ENCODE peak calls at places on chromosomes 7 and 10, in nine cellular contexts. Z is endodermal cell, J is heart left ventricle, S is fibroblast of the aortic adventitia, T is mesothelial cell of epicardium, E is HFF-Myc, I is foreskin fibroblast, D is tibial artery, G is cardiac muscle cell. C is an unnamed sample.

GRCh38 chr10:57917019-57917418 is 350.7 kb downstream of the IPMK start:
- DNase-seq in Z (no peak), J (no peak), S (no peak), T (no peak), E (no peak), I (no peak), D (no peak), G (no peak), C (no peak)

GRCh38 chr7:47067215-47067614 is 514.7 kb downstream of the TNS3 start:
- DNase-seq in Z (no peak), J (no peak), S (no peak), T (no peak), E (no peak), I (no peak), D (no peak), G (no peak), C (no peak)

GRCh38 chr7:100865372-100865911 is 1.7 kb upstream of the TRIP6 start:
- DNase-seq in Z (peak), J (no peak), S (no peak), T (no peak), E (no peak), I (peak), D (no peak), G (no peak), C (no peak)

GRCh38 chr10:69904533-69904932 is 102.8 kb downstream of the COL13A1 start:
- DNase-seq in Z (no peak), J (no peak), S (no peak), T (no peak), E (no peak), I (no peak), D (no peak), G (no peak), C (no peak)

GRCh38 chr10:93762979-93763391 is 5.2 kb downstream of the LGI1 start:
- DNase-seq in Z (no peak), J (no peak), S (no peak), T (no peak), E (no peak), I (no peak), D (no peak), G (no peak), C (no peak)

GRCh38 chr10:60480865-60481563 is 91.3 kb upstream of the ANK3 start:
- DNase-seq in Z (no peak), J (peak), S (peak), T (no peak), E (peak), I (peak), D (no peak), G (no peak), C (peak)

GRCh38 chr10:27611209-27611608 is 107.1 kb downstream of the RAB18 start:
- DNase-seq in Z (no peak), J (no peak), S (no peak), T (no peak), E (peak), I (peak), D (no peak), G (no peak), C (peak)

GRCh38 chr10:17003151-17003550 is 126.5 kb downstream of the CUBN start:
- DNase-seq in Z (peak), J (no peak), S (peak), T (no peak), E (peak), I (peak), D (no peak), G (no peak), C (peak)

GRCh38 chr10:100341953-100342626 is 4.9 kb upstream of the SCD start:
- DNase-seq in Z (peak), J (peak), S (peak), T (peak), E (peak), I (peak), D (peak), G (peak), C (peak)

GRCh38 chr10:79299397-79300370 is 47.6 kb upstream of the PPIF start:
- DNase-seq in Z (no peak), J (no peak), S (peak), T (no peak), E (no peak), I (peak), D (peak), G (no peak), C (peak)

GRCh38 chr10:75202321-75203096 is 8.1 kb upstream of the VDAC2 start:
- DNase-seq in Z (peak), J (peak), S (peak), T (no peak), E (no peak), I (peak), D (peak), G (no peak), C (peak)

GRCh38 chr10:42937649-42938180 is 139.2 kb upstream of the RET start:
- DNase-seq in Z (no peak), J (no peak), S (no peak), T (no peak), E (no peak), I (no peak), D (no peak), G (no peak), C (no peak)

GRCh38 chr7:71135663-71136062 is 3.7 kb downstream of the GALNT17 start:
- DNase-seq in Z (no peak), J (no peak), S (no peak), T (no peak), E (no peak), I (no peak), D (no peak), G (no peak), C (no peak)

GRCh38 chr7:3194501-3195141 is 106.4 kb upstream of the SDK1 start:
- DNase-seq in Z (peak), J (no peak), S (peak), T (no peak), E (peak), I (peak), D (no peak), G (no peak), C (no peak)

GRCh38 chr10:23910296-23910695 is 298.6 kb upstream of the KIAA1217 start:
- DNase-seq in Z (no peak), J (no peak), S (no peak), T (no peak), E (no peak), I (no peak), D (no peak), G (no peak), C (no peak)

GRCh38 chr7:31858051-31858450 is 171.0 kb downstream of the PPP1R17 start:
- DNase-seq in Z (no peak), J (no peak), S (no peak), T (no peak), E (no peak), I (no peak), D (no peak), G (no peak), C (no peak)

GRCh38 chr10:15738237-15738928 is 18.7 kb upstream of the ITGA8 start:
- DNase-seq in Z (no peak), J (no peak), S (peak), T (no peak), E (peak), I (peak), D (no peak), G (no peak), C (no peak)

GRCh38 chr10:29130190-29130673 is 158.6 kb upstream of the LYZL1 start:
- DNase-seq in Z (peak), J (no peak), S (peak), T (no peak), E (no peak), I (peak), D (no peak), G (peak), C (peak)

GRCh38 chr7:51209426-51209825 is 107.2 kb downstream of the COBL start:
- DNase-seq in Z (no peak), J (no peak), S (no peak), T (no peak), E (no peak), I (no peak), D (no peak), G (no peak), C (no peak)

GRCh38 chr10:121873236-121873635 is 54.6 kb downstream of the ATE1 start:
- DNase-seq in Z (no peak), J (no peak), S (peak), T (no peak), E (no peak), I (no peak), D (no peak), G (no peak), C (no peak)

GRCh38 chr10:79196470-79197461 is 128.0 kb downstream of the ZMIZ1 start:
- DNase-seq in Z (peak), J (peak), S (peak), T (peak), E (no peak), I (peak), D (peak), G (peak), C (peak)

GRCh38 chr7:147586526-147586925 is 1004.0 kb upstream of the C7orf33 start:
- DNase-seq in Z (peak), J (no peak), S (no peak), T (no peak), E (no peak), I (peak), D (no peak), G (no peak), C (no peak)

GRCh38 chr7:99141756-99142726 is 1.9 kb downstream of the SMURF1 start:
- DNase-seq in Z (peak), J (peak), S (peak), T (peak), E (peak), I (peak), D (peak), G (peak), C (peak)
- TF ChIP-seq CTCF in Z (no peak), J (no peak), S (no peak), T (no peak), E (no peak), I (no peak), D (no peak), G (no peak), C (no peak)

GRCh38 chr10:102710604-102711003 is 3.6 kb downstream of the ARL3 start:
- DNase-seq in Z (no peak), J (no peak), S (peak), T (no peak), E (no peak), I (peak), D (no peak), G (no peak), C (peak)
- TF ChIP-seq CTCF in Z (no peak), J (no peak), S (peak), T (no peak), E (no peak), I (no peak), D (no peak), G (no peak), C (peak)

GRCh38 chr7:132249591-132249971 is 326.7 kb downstream of the PLXNA4 start:
- DNase-seq in Z (peak), J (no peak), S (peak), T (no peak), E (no peak), I (no peak), D (no peak), G (peak), C (no peak)
- TF ChIP-seq CTCF in Z (peak), J (no peak), S (peak), T (no peak), E (no peak), I (peak), D (no peak), G (peak), C (peak)

GRCh38 chr10:71367279-71367678 is 29.4 kb upstream of the CDH23 start:
- DNase-seq in Z (no peak), J (no peak), S (no peak), T (no peak), E (no peak), I (no peak), D (no peak), G (no peak), C (no peak)

GRCh38 chr10:71366710-71367109 is 30.0 kb upstream of the CDH23 start:
- DNase-seq in Z (no peak), J (no peak), S (no peak), T (no peak), E (no peak), I (no peak), D (no peak), G (no peak), C (no peak)

GRCh38 chr10:71369602-71370001 is 27.1 kb upstream of the CDH23 start:
- DNase-seq in Z (no peak), J (no peak), S (no peak), T (no peak), E (no peak), I (no peak), D (no peak), G (no peak), C (no peak)

GRCh38 chr10:71370031-71370430 is 26.7 kb upstream of the CDH23 start:
- DNase-seq in Z (no peak), J (no peak), S (no peak), T (no peak), E (no peak), I (no peak), D (no peak), G (no peak), C (no peak)

DNA sequence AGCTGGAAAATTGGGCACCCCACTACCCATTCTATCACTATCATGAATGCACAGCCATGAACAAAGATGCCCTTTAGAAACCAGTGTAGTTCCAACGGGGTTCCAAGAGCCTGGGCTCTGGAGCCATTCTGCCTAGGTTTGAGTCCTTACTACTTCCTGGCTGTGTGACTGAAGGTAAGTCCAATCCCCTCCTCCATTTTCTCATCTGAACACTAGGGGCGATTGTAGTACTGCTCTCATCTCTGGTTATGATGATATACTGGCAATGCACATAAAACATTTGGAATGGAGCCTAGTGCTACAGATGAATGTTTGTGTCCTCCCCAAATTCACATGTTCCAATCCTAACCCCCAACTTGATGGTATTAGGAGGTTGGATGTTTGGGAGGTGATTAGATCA is 28.1 kb upstream of the CDH23 start:
- DNase-seq in Z (no peak), J (no peak), S (no peak), T (no peak), E (no peak), I (no peak), D (no peak), G (no peak), C (no peak)
- TF ChIP-seq CTCF in Z (peak), J (no peak), S (no peak), T (no peak), E (no peak), I (no peak), D (no peak), G (peak), C (peak)

GRCh38 chr10:72243822-72244437 is 27.9 kb upstream of the ASCC1 start:
- DNase-seq in Z (no peak), J (peak), S (peak), T (peak), E (peak), I (peak), D (peak), G (no peak), C (peak)
- TF ChIP-seq CTCF in Z (peak), J (no peak), S (peak), T (peak), E (peak), I (peak), D (peak), G (peak), C (peak)

DNA sequence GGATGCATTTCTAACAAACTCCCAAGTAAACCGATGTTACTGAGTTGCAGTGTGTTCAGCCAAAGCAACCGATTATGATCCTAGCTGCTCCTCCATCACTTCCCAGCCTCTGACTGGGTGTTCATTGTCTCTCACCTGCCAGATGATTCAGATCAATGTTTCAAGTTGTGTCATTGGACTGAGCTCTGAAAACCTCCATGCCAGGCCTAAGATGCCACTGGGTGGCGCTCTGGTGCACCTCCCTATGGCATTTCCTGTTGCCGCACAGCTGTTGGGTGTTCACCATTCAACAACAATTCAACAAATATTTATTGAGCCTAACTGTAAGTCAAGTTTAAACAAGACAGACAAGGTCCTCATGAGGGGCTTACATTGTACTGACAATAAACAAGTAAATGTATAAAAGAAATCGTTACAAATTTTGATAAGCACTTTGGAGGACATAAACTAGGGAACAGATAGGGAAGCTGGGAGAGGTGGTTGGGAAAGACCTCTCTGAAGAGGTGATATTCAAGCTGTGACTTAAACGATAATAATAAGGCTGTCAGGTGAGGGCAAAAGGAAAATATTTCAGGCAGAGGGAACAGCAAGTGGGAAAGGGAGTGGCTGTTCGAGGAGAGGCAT is 22.8 kb downstream of the RGR start:
- DNase-seq in Z (peak), J (no peak), S (peak), T (no peak), E (no peak), I (peak), D (no peak), G (peak), C (peak)
- TF ChIP-seq CTCF in Z (peak), J (peak), S (peak), T (peak), E (peak), I (peak), D (peak), G (peak), C (peak)

C was measured in HFFc6.